ENCODE peak calls at places on chromosomes 12 and 14, in six cellular contexts. One of them, this sample, is unnamed.

GRCh38 chr12:51889216-51890134 is 1.6 kb downstream of the ANKRD33 start:
- ATAC-seq in heart right ventricle: no peak
- ATAC-seq in activated CD8-positive, alpha-beta T cell treated with anti-CD3 and anti-CD28 coated beads for 36 hours: no peak
- ATAC-seq in CD8-positive, alpha-beta T cell: no peak
- ATAC-seq in mucosa of descending colon: no peak
- ATAC-seq in naive B cell: no peak
- ATAC-seq in this sample: no peak

GRCh38 chr14:77270361-77271112 is 469 bp downstream of the NGB start:
- ATAC-seq in heart right ventricle: no peak
- ATAC-seq in activated CD8-positive, alpha-beta T cell treated with anti-CD3 and anti-CD28 coated beads for 36 hours: no peak
- ATAC-seq in naive B cell: no peak
- ATAC-seq in CD8-positive, alpha-beta T cell: no peak
- ATAC-seq in mucosa of descending colon: no peak
- ATAC-seq in this sample: no peak

GRCh38 chr12:13121568-13121967 is 18.1 kb upstream of the GSG1 start:
- ATAC-seq in activated CD8-positive, alpha-beta T cell treated with anti-CD3 and anti-CD28 coated beads for 36 hours: no peak
- ATAC-seq in CD8-positive, alpha-beta T cell: no peak
- ATAC-seq in mucosa of descending colon: no peak
- ATAC-seq in naive B cell: no peak
- ATAC-seq in heart right ventricle: peak
- ATAC-seq in this sample: no peak

GRCh38 chr12:19885987-19886804 is 446.9 kb downstream of the AEBP2 start:
- ATAC-seq in activated CD8-positive, alpha-beta T cell treated with anti-CD3 and anti-CD28 coated beads for 36 hours: no peak
- ATAC-seq in naive B cell: no peak
- ATAC-seq in heart right ventricle: no peak
- ATAC-seq in CD8-positive, alpha-beta T cell: no peak
- ATAC-seq in mucosa of descending colon: peak
- ATAC-seq in this sample: no peak

GRCh38 chr12:570949-571794 is 92.1 kb downstream of the NINJ2 start:
- ATAC-seq in CD8-positive, alpha-beta T cell: no peak
- ATAC-seq in heart right ventricle: peak
- ATAC-seq in mucosa of descending colon: peak
- ATAC-seq in activated CD8-positive, alpha-beta T cell treated with anti-CD3 and anti-CD28 coated beads for 36 hours: no peak
- ATAC-seq in naive B cell: no peak
- ATAC-seq in this sample: peak

GRCh38 chr14:93318927-93319326 is 13.9 kb downstream of the BTBD7 start:
- ATAC-seq in mucosa of descending colon: no peak
- ATAC-seq in naive B cell: no peak
- ATAC-seq in CD8-positive, alpha-beta T cell: no peak
- ATAC-seq in heart right ventricle: no peak
- ATAC-seq in activated CD8-positive, alpha-beta T cell treated with anti-CD3 and anti-CD28 coated beads for 36 hours: no peak
- ATAC-seq in this sample: no peak

GRCh38 chr14:22839159-22839779 is 2.9 kb downstream of the MMP14 start:
- ATAC-seq in mucosa of descending colon: no peak
- ATAC-seq in naive B cell: no peak
- ATAC-seq in CD8-positive, alpha-beta T cell: no peak
- ATAC-seq in activated CD8-positive, alpha-beta T cell treated with anti-CD3 and anti-CD28 coated beads for 36 hours: no peak
- ATAC-seq in heart right ventricle: no peak
- ATAC-seq in this sample: peak

GRCh38 chr12:54032627-54033100 is at the start of gene HOXC5:
- ATAC-seq in heart right ventricle: peak
- ATAC-seq in mucosa of descending colon: peak
- ATAC-seq in naive B cell: peak
- ATAC-seq in activated CD8-positive, alpha-beta T cell treated with anti-CD3 and anti-CD28 coated beads for 36 hours: peak
- ATAC-seq in CD8-positive, alpha-beta T cell: peak
- ATAC-seq in this sample: peak

GRCh38 chr14:94650444-94650775 is 38.2 kb downstream of the SERPINA3 start:
- ATAC-seq in heart right ventricle: no peak
- ATAC-seq in mucosa of descending colon: no peak
- ATAC-seq in naive B cell: no peak
- ATAC-seq in activated CD8-positive, alpha-beta T cell treated with anti-CD3 and anti-CD28 coated beads for 36 hours: no peak
- ATAC-seq in CD8-positive, alpha-beta T cell: no peak
- ATAC-seq in this sample: no peak

GRCh38 chr12:27769142-27769672 is 10.8 kb upstream of the KLHL42 start:
- ATAC-seq in naive B cell: no peak
- ATAC-seq in heart right ventricle: no peak
- ATAC-seq in activated CD8-positive, alpha-beta T cell treated with anti-CD3 and anti-CD28 coated beads for 36 hours: no peak
- ATAC-seq in mucosa of descending colon: peak
- ATAC-seq in CD8-positive, alpha-beta T cell: no peak
- ATAC-seq in this sample: no peak

GRCh38 chr12:30694971-30695326 is 720 bp downstream of the IPO8 start:
- ATAC-seq in CD8-positive, alpha-beta T cell: no peak
- ATAC-seq in heart right ventricle: peak
- ATAC-seq in mucosa of descending colon: peak
- ATAC-seq in activated CD8-positive, alpha-beta T cell treated with anti-CD3 and anti-CD28 coated beads for 36 hours: no peak
- ATAC-seq in naive B cell: peak
- ATAC-seq in this sample: peak

GRCh38 chr12:14431990-14432389 is 66.5 kb downstream of the ATF7IP start:
- ATAC-seq in heart right ventricle: peak
- ATAC-seq in activated CD8-positive, alpha-beta T cell treated with anti-CD3 and anti-CD28 coated beads for 36 hours: no peak
- ATAC-seq in CD8-positive, alpha-beta T cell: no peak
- ATAC-seq in naive B cell: no peak
- ATAC-seq in mucosa of descending colon: no peak
- ATAC-seq in this sample: no peak

GRCh38 chr12:96219700-96220206 is 25.6 kb downstream of the ELK3 start:
- ATAC-seq in heart right ventricle: peak
- ATAC-seq in activated CD8-positive, alpha-beta T cell treated with anti-CD3 and anti-CD28 coated beads for 36 hours: no peak
- ATAC-seq in mucosa of descending colon: no peak
- ATAC-seq in CD8-positive, alpha-beta T cell: no peak
- ATAC-seq in naive B cell: no peak
- ATAC-seq in this sample: peak

GRCh38 chr12:68292157-68292940 is 38.9 kb upstream of the IL22 start:
- ATAC-seq in mucosa of descending colon: no peak
- ATAC-seq in activated CD8-positive, alpha-beta T cell treated with anti-CD3 and anti-CD28 coated beads for 36 hours: no peak
- ATAC-seq in CD8-positive, alpha-beta T cell: no peak
- ATAC-seq in heart right ventricle: no peak
- ATAC-seq in naive B cell: no peak
- ATAC-seq in this sample: no peak

GRCh38 chr12:114190971-114191370 is 215.0 kb downstream of the TBX5 start:
- ATAC-seq in CD8-positive, alpha-beta T cell: no peak
- ATAC-seq in naive B cell: no peak
- ATAC-seq in heart right ventricle: peak
- ATAC-seq in activated CD8-positive, alpha-beta T cell treated with anti-CD3 and anti-CD28 coated beads for 36 hours: no peak
- ATAC-seq in mucosa of descending colon: no peak
- ATAC-seq in this sample: no peak

GRCh38 chr12:12527820-12528296 is 34.8 kb downstream of the DUSP16 start:
- ATAC-seq in heart right ventricle: no peak
- ATAC-seq in naive B cell: no peak
- ATAC-seq in CD8-positive, alpha-beta T cell: peak
- ATAC-seq in activated CD8-positive, alpha-beta T cell treated with anti-CD3 and anti-CD28 coated beads for 36 hours: peak
- ATAC-seq in mucosa of descending colon: peak
- ATAC-seq in this sample: no peak

GRCh38 chr12:3552726-3553045 is 61.7 kb downstream of the PRMT8 start:
- ATAC-seq in activated CD8-positive, alpha-beta T cell treated with anti-CD3 and anti-CD28 coated beads for 36 hours: no peak
- ATAC-seq in naive B cell: no peak
- ATAC-seq in heart right ventricle: no peak
- ATAC-seq in mucosa of descending colon: no peak
- ATAC-seq in CD8-positive, alpha-beta T cell: no peak
- ATAC-seq in this sample: no peak

GRCh38 chr12:121781751-121782615 is 11.5 kb downstream of the RHOF start:
- ATAC-seq in mucosa of descending colon: no peak
- ATAC-seq in naive B cell: peak
- ATAC-seq in heart right ventricle: peak
- ATAC-seq in activated CD8-positive, alpha-beta T cell treated with anti-CD3 and anti-CD28 coated beads for 36 hours: peak
- ATAC-seq in CD8-positive, alpha-beta T cell: peak
- ATAC-seq in this sample: peak